ENCODE peak calls at places on chromosome 9, in six cellular contexts. Z is coronary artery, P is fibroblast of lung, H is BJ, S is dorsolateral prefrontal cortex, D is A549. B is an unnamed sample.

GRCh38 chr9:76756273-76756650 is 8.0 kb upstream of the PCA3 start:
- DNase-seq in Z (no peak), H (no peak), S (peak), D (peak), P (peak), B (peak)

GRCh38 chr9:14769235-14769580 is 46.7 kb upstream of the CER1 start:
- DNase-seq in D (peak), P (peak), Z (no peak), H (no peak), S (no peak), B (no peak)

GRCh38 chr9:71830131-71830530 is 61.8 kb upstream of the CEMIP2 start:
- DNase-seq in H (no peak), P (no peak), D (no peak), S (peak), Z (no peak), B (no peak)

GRCh38 chr9:3733039-3733408 is 207.2 kb upstream of the RFX3 start:
- DNase-seq in S (no peak), H (no peak), P (no peak), Z (no peak), D (no peak), B (no peak)

GRCh38 chr9:69785757-69786156 is 25.9 kb upstream of the PTAR1 start:
- DNase-seq in S (no peak), Z (no peak), H (no peak), P (peak), D (peak), B (no peak)

GRCh38 chr9:131400627-131401026 is 6.7 kb downstream of the PRRC2B start:
- DNase-seq in H (no peak), S (peak), P (no peak), D (no peak), Z (no peak), B (no peak)

GRCh38 chr9:35338561-35339274 is 151.2 kb upstream of the RUSC2 start:
- DNase-seq in Z (no peak), S (no peak), H (no peak), P (no peak), D (no peak), B (no peak)

GRCh38 chr9:123455187-123455586 is 99.2 kb downstream of the CRB2 start:
- DNase-seq in P (no peak), S (peak), H (no peak), D (no peak), Z (peak), B (no peak)

GRCh38 chr9:98240475-98240874 is 15.0 kb downstream of the TBC1D2 start:
- DNase-seq in P (no peak), S (no peak), H (no peak), D (no peak), Z (no peak), B (no peak)

GRCh38 chr9:385818-386398 is 171.2 kb downstream of the DOCK8 start:
- DNase-seq in Z (no peak), P (peak), S (peak), D (peak), H (peak), B (peak)

GRCh38 chr9:88272986-88273385 is 115.3 kb upstream of the SPIN1 start:
- DNase-seq in H (no peak), P (no peak), S (no peak), Z (no peak), D (peak), B (no peak)

GRCh38 chr9:114518599-114519022 is 13.3 kb upstream of the WHRN start:
- DNase-seq in H (no peak), S (no peak), Z (no peak), P (no peak), D (no peak), B (no peak)

GRCh38 chr9:6672118-6672517 is 26.6 kb upstream of the GLDC start:
- DNase-seq in H (no peak), D (no peak), P (no peak), S (no peak), Z (no peak), B (no peak)

GRCh38 chr9:92175441-92175840 is 60.2 kb upstream of the SPTLC1 start:
- DNase-seq in Z (no peak), S (no peak), H (no peak), D (no peak), P (no peak), B (no peak)

GRCh38 chr9:89920131-89920530 is 315.3 kb downstream of the GADD45G start:
- DNase-seq in D (no peak), Z (no peak), H (no peak), S (no peak), P (no peak), B (no peak)

GRCh38 chr9:124456341-124457078 is 6.3 kb downstream of the ADGRD2 start:
- DNase-seq in Z (no peak), H (no peak), P (no peak), D (no peak), S (no peak), B (no peak)

GRCh38 chr9:21778300-21778699 is 24.1 kb upstream of the MTAP start:
- DNase-seq in P (peak), Z (no peak), D (no peak), S (no peak), H (peak), B (peak)

GRCh38 chr9:86733929-86734328 is 213.4 kb downstream of the GAS1 start:
- DNase-seq in P (no peak), S (no peak), H (no peak), Z (no peak), D (no peak), B (no peak)

GRCh38 chr9:2285411-2285810 is 270.3 kb downstream of the SMARCA2 start:
- DNase-seq in D (no peak), H (no peak), S (no peak), Z (no peak), P (no peak), B (no peak)

GRCh38 chr9:128360826-128361225 is 10.3 kb upstream of the URM1 start:
- DNase-seq in Z (no peak), D (no peak), S (no peak), P (no peak), H (no peak), B (no peak)

GRCh38 chr9:136103651-136104487 is 8.8 kb upstream of the NACC2 start:
- DNase-seq in P (no peak), S (no peak), H (no peak), D (no peak), Z (no peak), B (no peak)

GRCh38 chr9:81729141-81729540 is 39.8 kb upstream of the TLE1 start:
- DNase-seq in S (no peak), H (no peak), D (no peak), Z (no peak), P (no peak), B (no peak)

GRCh38 chr9:83965350-83966208 is 14.4 kb downstream of the HNRNPK start:
- DNase-seq in P (peak), H (no peak), S (no peak), Z (no peak), D (peak), B (no peak)

GRCh38 chr9:106745457-106745856 is 117.5 kb upstream of the ZNF462 start:
- DNase-seq in S (no peak), D (no peak), Z (no peak), P (peak), H (no peak), B (no peak)

GRCh38 chr9:70412678-70413426 is 1.6 kb downstream of the KLF9 start:
- DNase-seq in D (peak), S (peak), Z (peak), P (peak), H (no peak), B (no peak)

GRCh38 chr9:115157245-115157674 is 39.3 kb upstream of the TNC start:
- DNase-seq in S (no peak), P (peak), H (no peak), D (peak), Z (no peak), B (peak)

GRCh38 chr9:15306068-15306756 is 804 bp downstream of the TTC39B start:
- DNase-seq in D (peak), S (peak), P (peak), H (no peak), Z (peak), B (no peak)

GRCh38 chr9:72661401-72662135 is 140.2 kb downstream of the TMC1 start:
- DNase-seq in S (no peak), P (peak), Z (no peak), D (no peak), H (peak), B (no peak)

GRCh38 chr9:15670884-15671283 is 118.0 kb downstream of the CCDC171 start:
- DNase-seq in P (no peak), S (no peak), D (no peak), Z (no peak), H (no peak), B (no peak)

GRCh38 chr9:113309204-113309813 is 6.1 kb upstream of the RNF183 start:
- DNase-seq in P (peak), Z (no peak), H (no peak), D (peak), S (no peak), B (no peak)

GRCh38 chr9:24939099-24939850 is 393.6 kb upstream of the IZUMO3 start:
- DNase-seq in Z (no peak), D (no peak), P (no peak), S (no peak), H (no peak), B (no peak)
- H3K4me3 ChIP-seq in Z (no peak), D (no peak), P (no peak), S (no peak), H (no peak), B (no peak)

DNA sequence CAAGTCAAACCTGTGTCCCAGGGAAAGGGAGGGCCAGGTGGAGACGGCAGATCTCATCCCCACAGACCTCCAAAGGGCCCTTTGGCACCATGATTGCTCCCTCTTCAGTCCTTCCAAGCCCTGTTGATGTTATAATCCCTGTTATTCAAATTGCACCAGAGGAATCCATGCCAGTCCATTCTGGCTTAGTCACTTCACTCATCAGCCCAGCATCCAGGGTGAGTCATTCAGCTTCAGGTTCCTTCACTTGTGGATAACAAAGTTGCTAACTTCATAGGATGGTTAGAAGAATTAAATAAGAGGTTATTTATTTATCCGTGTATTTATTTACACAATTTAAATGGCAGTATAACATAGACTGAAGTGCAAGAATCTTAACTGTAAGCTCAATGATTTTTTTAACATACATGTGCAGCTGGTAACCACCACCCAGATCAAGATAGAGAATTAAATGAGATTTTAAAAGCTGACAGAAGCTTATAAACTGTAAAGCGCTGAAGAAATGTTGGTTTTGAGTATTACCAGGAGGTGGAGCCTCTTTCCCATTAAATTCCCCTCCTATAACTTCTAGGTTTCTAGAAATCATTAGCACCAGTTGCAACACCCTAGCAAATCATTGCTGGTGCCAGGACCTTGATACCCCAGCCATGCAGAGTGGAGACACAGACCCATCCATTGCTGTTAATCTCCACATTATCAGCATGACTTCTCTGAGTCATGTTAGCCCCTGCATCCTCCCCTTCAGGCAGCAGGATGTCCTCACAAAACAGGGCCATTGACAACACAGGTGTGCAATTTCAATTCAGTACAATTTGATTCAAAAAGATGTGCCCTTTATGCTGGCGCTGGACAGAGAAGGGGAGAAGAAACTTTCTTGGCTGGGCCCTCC is 77.4 kb downstream of the SEC61B start:
- DNase-seq in Z (no peak), H (peak), P (peak), D (peak), S (no peak), B (peak)
- TF ChIP-seq CTCF in Z (no peak), H (peak), P (peak), D (peak), S (peak), B (peak)

GRCh38 chr9:121326130-121326838 is 43.8 kb downstream of the STOM start:
- DNase-seq in S (no peak), D (peak), Z (peak), H (peak), P (peak), B (no peak)

GRCh38 chr9:121325387-121325786 is 44.7 kb downstream of the STOM start:
- DNase-seq in H (no peak), S (no peak), Z (no peak), D (no peak), P (no peak), B (no peak)

GRCh38 chr9:121328876-121329681 is 41.0 kb downstream of the STOM start:
- DNase-seq in D (no peak), S (no peak), Z (no peak), H (no peak), P (no peak), B (no peak)

GRCh38 chr9:121328476-121328875 is 41.6 kb downstream of the STOM start:
- DNase-seq in P (no peak), Z (no peak), S (no peak), D (no peak), H (no peak), B (no peak)

DNA sequence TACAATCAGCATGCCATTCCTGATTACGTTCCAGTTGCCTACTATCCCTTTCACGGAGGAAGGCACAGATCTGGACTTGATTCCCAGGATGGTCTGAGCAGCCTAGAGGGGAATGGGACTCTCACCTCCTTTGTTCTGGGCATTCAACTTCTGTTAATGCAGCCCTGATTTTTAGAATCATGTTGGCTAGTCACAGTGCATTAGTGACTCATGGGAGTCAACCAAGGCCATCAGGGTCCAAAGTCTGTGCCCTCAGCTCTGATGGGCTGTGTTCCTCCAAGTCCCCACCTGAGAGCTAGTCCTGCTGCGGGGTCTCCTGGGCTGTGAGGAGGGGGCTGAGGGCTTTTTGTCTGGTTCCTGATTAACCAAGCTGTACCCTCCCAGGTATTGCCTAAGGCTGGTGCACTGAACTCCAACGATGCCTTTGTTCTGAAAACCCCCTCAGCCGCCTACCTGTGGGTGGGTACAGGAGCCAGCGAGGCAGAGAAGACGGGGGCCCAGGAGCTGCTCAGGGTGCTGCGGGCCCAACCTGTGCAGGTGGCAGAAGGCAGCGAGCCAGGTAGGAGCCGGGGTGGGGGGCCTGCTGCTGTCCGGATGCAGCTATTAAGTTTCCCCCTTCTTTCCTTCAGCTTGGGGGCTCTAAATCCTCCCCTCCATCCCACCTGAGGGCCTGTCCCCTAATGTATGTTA is 43.0 kb downstream of the STOM start:
- DNase-seq in P (no peak), Z (no peak), H (no peak), S (no peak), D (no peak), B (no peak)
- H3K4me3 ChIP-seq in P (no peak), Z (peak), H (no peak), S (no peak), D (no peak), B (no peak)

GRCh38 chr9:137590469-137591383 is at the start of gene ZMYND19:
- DNase-seq in Z (peak), P (peak), H (no peak), S (peak), D (peak), B (no peak)
- TF ChIP-seq CTCF in Z (no peak), P (no peak), H (no peak), S (no peak), D (no peak), B (no peak)

GRCh38 chr9:130242270-130243014 is 23.1 kb upstream of the HMCN2 start:
- DNase-seq in P (no peak), D (no peak), H (no peak), Z (no peak), S (no peak), B (no peak)
- H3K4me3 ChIP-seq in P (no peak), D (peak), H (no peak), Z (peak), S (no peak), B (no peak)

DNA sequence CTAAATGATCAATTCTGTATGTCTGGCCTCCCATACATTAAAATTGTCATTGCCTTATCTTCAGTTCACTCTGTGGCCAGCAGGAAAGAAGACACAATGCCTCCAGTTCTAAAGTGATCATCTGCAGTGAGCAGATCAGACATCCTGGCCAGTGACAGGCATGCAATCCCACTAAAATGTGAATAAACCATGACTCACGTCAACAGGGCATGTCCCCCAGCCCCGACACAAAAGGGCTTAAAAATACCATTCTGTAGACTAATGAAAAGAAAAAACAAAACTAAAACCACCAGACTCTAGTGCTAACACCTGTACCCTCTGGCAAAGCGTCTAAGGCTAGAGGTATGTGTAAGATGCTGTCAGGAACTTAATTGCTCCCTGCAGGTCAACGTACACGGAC is 38.5 kb downstream of the DDX31 start:
- DNase-seq in Z (no peak), H (peak), S (no peak), D (no peak), P (peak), B (no peak)
- TF ChIP-seq CTCF in Z (no peak), H (peak), S (no peak), D (no peak), P (no peak), B (no peak)

GRCh38 chr9:109639666-109640231 is 140.2 kb upstream of the PALM2AKAP2 start:
- DNase-seq in D (no peak), P (no peak), Z (no peak), S (no peak), H (no peak), B (no peak)

GRCh38 chr9:109640232-109641078 is 139.5 kb upstream of the PALM2AKAP2 start:
- DNase-seq in P (peak), H (no peak), S (peak), D (peak), Z (no peak), B (no peak)

DNA sequence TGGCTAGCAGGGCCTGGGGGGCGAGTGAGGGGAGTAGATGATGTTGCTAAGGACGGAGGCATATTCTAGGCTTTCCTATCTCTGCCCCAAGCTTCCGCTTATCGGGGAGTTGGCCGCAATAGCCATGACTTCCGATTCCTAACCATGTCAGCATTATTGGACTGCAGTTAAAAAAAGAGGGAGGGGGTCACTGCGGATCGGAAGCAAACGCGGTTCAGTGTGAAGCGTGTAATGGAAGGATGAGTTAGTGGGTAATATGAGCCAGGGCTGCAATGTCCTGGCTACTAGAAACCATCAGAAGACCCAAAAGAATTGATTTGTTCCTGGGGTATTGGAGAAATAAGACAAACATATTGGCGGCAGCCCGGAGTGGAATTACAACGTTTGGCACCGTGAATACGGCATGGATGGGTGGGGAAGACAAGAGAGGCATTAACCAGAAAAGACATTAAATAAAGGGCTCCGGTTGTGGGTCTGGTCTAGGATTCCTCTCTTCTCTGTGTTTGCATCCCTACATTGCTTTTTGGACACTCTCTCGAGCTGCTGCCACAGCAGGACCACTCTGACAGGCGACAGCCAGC is 138.8 kb upstream of the PALM2AKAP2 start:
- DNase-seq in H (no peak), S (no peak), Z (no peak), P (peak), D (no peak), B (no peak)
- H3K4me3 ChIP-seq in H (peak), S (peak), Z (peak), P (peak), D (peak), B (peak)

DNA sequence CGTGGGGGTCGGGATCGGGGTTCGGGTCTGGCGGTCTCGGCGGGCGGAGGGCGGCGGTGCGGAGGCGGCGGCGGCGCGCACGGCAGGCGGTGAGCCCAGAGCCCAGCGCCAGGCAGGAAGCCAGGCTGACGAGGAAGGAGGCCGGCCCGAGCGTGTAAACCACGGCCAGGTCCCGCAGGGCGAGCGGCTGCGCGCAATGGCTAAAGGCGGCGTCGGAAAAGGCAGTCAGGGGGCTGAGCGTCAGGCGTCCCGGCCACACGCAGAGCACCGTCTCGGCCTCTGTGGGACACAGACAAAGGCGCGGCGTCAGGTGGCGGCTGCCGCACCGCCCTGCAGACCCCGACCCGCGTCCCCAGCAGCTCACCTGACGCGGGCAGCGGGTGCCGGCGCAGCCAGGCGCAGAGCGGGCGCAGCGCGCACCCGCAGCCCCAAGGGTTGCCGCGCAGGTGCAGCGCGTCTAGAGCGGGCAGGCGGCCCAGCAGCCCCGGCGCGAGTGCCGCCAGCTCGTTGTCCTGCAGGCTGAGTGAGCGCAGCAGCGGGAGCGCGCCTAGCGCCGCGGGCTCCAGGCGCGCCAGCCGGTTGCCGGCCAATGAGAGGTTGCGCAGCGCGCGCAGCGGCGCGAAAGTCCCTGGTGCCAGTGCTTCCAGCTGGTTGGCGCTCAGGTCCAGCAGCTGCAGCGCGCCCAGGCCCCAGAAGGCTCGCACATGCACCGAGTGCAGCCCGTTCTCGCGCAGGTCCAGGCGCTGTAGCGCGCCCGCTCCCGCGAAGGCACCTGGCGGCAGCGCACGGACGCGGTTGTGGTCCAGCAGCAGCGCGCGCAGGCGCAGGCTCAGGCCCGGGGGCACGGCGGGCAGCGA is 716 bp downstream of the LRRC26 start:
- DNase-seq in H (no peak), S (peak), P (peak), D (peak), Z (no peak), B (no peak)
- TF ChIP-seq CTCF in H (no peak), S (no peak), P (no peak), D (no peak), Z (no peak), B (no peak)

GRCh38 chr9:111356567-111357244 is 26.7 kb upstream of the OR2K2 start:
- DNase-seq in Z (no peak), D (peak), H (peak), P (peak), S (no peak), B (peak)
- H3K4me3 ChIP-seq in Z (no peak), D (peak), H (peak), P (peak), S (no peak), B (peak)

B was measured in HFF-Myc.